ENCODE peak calls at places on chromosomes 16 and 17, in seven cellular contexts. S, I, H, T, W, R and E are unnamed samples.

GRCh38 chr16:76294691-76295214 is 17.6 kb downstream of the CNTNAP4 start:
- DNase-seq in S (no peak), I (no peak), H (peak), T (no peak), W (no peak), R (no peak), E (no peak)

GRCh38 chr16:30357715-30358576 is 2.8 kb upstream of the CD2BP2 start:
- DNase-seq in S (no peak), I (no peak), H (no peak), T (no peak), W (no peak), R (no peak), E (no peak)

GRCh38 chr16:74874912-74875311 is 100.3 kb upstream of the FA2H start:
- DNase-seq in S (no peak), I (no peak), H (no peak), T (no peak), W (no peak), R (no peak), E (no peak)

GRCh38 chr17:21194210-21194609 is 19.8 kb downstream of the TMEM11 start:
- DNase-seq in S (no peak), I (no peak), H (no peak), T (no peak), W (no peak), R (no peak), E (no peak)

GRCh38 chr17:68035131-68035522 is 408 bp upstream of the KPNA2 start:
- DNase-seq in S (peak), I (peak), H (no peak), T (peak), W (peak), R (no peak), E (peak)

GRCh38 chr17:48457080-48457836 is 27.2 kb upstream of the SKAP1 start:
- DNase-seq in S (peak), I (peak), H (peak), T (peak), W (peak), R (peak), E (peak)

GRCh38 chr17:45125509-45125908 is 6.8 kb downstream of the PLCD3 start:
- DNase-seq in S (no peak), I (no peak), H (no peak), T (no peak), W (no peak), R (no peak), E (no peak)

GRCh38 chr17:50659220-50659619 is 24.5 kb downstream of the ABCC3 start:
- DNase-seq in S (peak), I (no peak), H (no peak), T (no peak), W (no peak), R (no peak), E (no peak)

GRCh38 chr17:68089881-68090280 is 54.3 kb downstream of the KPNA2 start:
- DNase-seq in S (no peak), I (no peak), H (peak), T (no peak), W (peak), R (no peak), E (no peak)

GRCh38 chr16:30956601-30957455 is 726 bp upstream of the SETD1A start:
- DNase-seq in S (peak), I (peak), H (peak), T (peak), W (peak), R (peak), E (peak)

GRCh38 chr17:65547253-65547670 is 14.2 kb downstream of the AXIN2 start:
- DNase-seq in S (peak), I (no peak), H (no peak), T (no peak), W (no peak), R (no peak), E (no peak)

GRCh38 chr17:28948342-28948741 is 3.0 kb downstream of the PHF12 start:
- DNase-seq in S (no peak), I (no peak), H (no peak), T (no peak), W (no peak), R (no peak), E (no peak)

GRCh38 chr17:74566132-74566753 is 1.1 kb downstream of the CD300H start:
- DNase-seq in S (no peak), I (no peak), H (peak), T (peak), W (peak), R (no peak), E (peak)

GRCh38 chr17:44137891-44138709 is 3.6 kb upstream of the HROB start:
- DNase-seq in S (peak), I (peak), H (peak), T (peak), W (peak), R (peak), E (peak)

GRCh38 chr16:9275386-9275785 is 183.9 kb downstream of the HAPSTR1 start:
- DNase-seq in S (no peak), I (no peak), H (no peak), T (no peak), W (no peak), R (no peak), E (no peak)

GRCh38 chr17:75625813-75626486 is 7.3 kb upstream of the SMIM5 start:
- DNase-seq in S (no peak), I (no peak), H (peak), T (no peak), W (no peak), R (no peak), E (no peak)

GRCh38 chr17:3970668-3971067 is 6.4 kb upstream of the ATP2A3 start:
- DNase-seq in S (no peak), I (no peak), H (no peak), T (no peak), W (no peak), R (no peak), E (no peak)

GRCh38 chr16:80273635-80274538 is 266.9 kb upstream of the DYNLRB2 start:
- DNase-seq in S (no peak), I (no peak), H (no peak), T (no peak), W (no peak), R (peak), E (no peak)

GRCh38 chr16:49510676-49511305 is 137.2 kb downstream of the C16orf78 start:
- DNase-seq in S (no peak), I (no peak), H (no peak), T (no peak), W (no peak), R (no peak), E (no peak)

GRCh38 chr16:66580605-66581209 is 1.4 kb downstream of the CMTM2 start:
- DNase-seq in S (no peak), I (no peak), H (no peak), T (no peak), W (no peak), R (peak), E (no peak)

GRCh38 chr16:79573881-79574280 is 26.7 kb downstream of the MAF start:
- DNase-seq in S (no peak), I (no peak), H (no peak), T (no peak), W (no peak), R (no peak), E (no peak)

GRCh38 chr16:48575471-48576050 is 34.4 kb downstream of the N4BP1 start:
- DNase-seq in S (no peak), I (no peak), H (no peak), T (no peak), W (no peak), R (no peak), E (no peak)